ENCODE peak calls at places on chromosomes 3 and 15, in four cellular contexts. X is dorsolateral prefrontal cortex, Q is Calu3, C is AG04450. E is an unnamed sample.

GRCh38 chr3:195885036-195885871 is 23.1 kb downstream of the TNK2 start:
- DNase-seq in Q (no peak), C (no peak), X (no peak), E (no peak)

GRCh38 chr3:101531473-101532086 is 18.6 kb upstream of the SENP7 start:
- DNase-seq in X (no peak), Q (no peak), C (no peak), E (no peak)

GRCh38 chr3:100525753-100526612 is 33.6 kb downstream of the TMEM45A start:
- DNase-seq in X (no peak), C (no peak), Q (peak), E (no peak)

GRCh38 chr3:115212615-115213014 is 65.5 kb upstream of the ZBTB20 start:
- DNase-seq in Q (no peak), C (no peak), X (no peak), E (no peak)

GRCh38 chr15:83310521-83311456 is 26.3 kb upstream of the BNC1 start:
- DNase-seq in X (no peak), Q (no peak), C (no peak), E (no peak)

GRCh38 chr3:12148183-12148940 is 10.3 kb downstream of the TIMP4 start:
- DNase-seq in C (no peak), Q (no peak), X (no peak), E (no peak)

GRCh38 chr3:158105710-158106438 is at the start of gene SHOX2:
- DNase-seq in C (no peak), Q (peak), X (no peak), E (peak)

GRCh38 chr3:56747150-56747549 is 54.6 kb downstream of the ARHGEF3 start:
- DNase-seq in C (no peak), Q (no peak), X (no peak), E (no peak)

GRCh38 chr3:114615535-114616064 is 321.8 kb downstream of the TIGIT start:
- DNase-seq in C (no peak), Q (no peak), X (no peak), E (no peak)

GRCh38 chr15:101540480-101541239 is 51.2 kb upstream of the PCSK6 start:
- DNase-seq in Q (no peak), X (no peak), C (no peak), E (no peak)

GRCh38 chr3:52014613-52015012 is 18.9 kb upstream of the RPL29 start:
- DNase-seq in C (no peak), Q (no peak), X (no peak), E (no peak)

GRCh38 chr3:52536112-52536368 is 365 bp upstream of the UQCC5 start:
- DNase-seq in Q (no peak), X (no peak), C (no peak), E (no peak)

GRCh38 chr3:183220828-183221227 is 32.2 kb upstream of the B3GNT5 start:
- DNase-seq in C (no peak), X (no peak), Q (no peak), E (no peak)

GRCh38 chr15:68367992-68368391 is 64.0 kb downstream of the ITGA11 start:
- DNase-seq in X (no peak), Q (no peak), C (no peak), E (no peak)

GRCh38 chr15:55552926-55553325 is 35.2 kb downstream of the PYGO1 start:
- DNase-seq in Q (no peak), C (peak), X (no peak), E (no peak)

GRCh38 chr3:141115752-141116541 is 64.8 kb downstream of the SPSB4 start:
- DNase-seq in Q (no peak), X (no peak), C (no peak), E (no peak)

GRCh38 chr15:81160312-81161214 is 26.5 kb downstream of the CFAP161 start:
- DNase-seq in X (no peak), C (peak), Q (no peak), E (no peak)

GRCh38 chr3:99319961-99320360 is 318.4 kb upstream of the COL8A1 start:
- DNase-seq in C (peak), Q (no peak), X (no peak), E (no peak)

GRCh38 chr15:76274226-76274625 is 37.0 kb downstream of the ETFA start:
- DNase-seq in C (no peak), X (no peak), Q (no peak), E (no peak)

GRCh38 chr3:183100376-183100775 is 1.1 kb upstream of the MCCC1 start:
- DNase-seq in C (no peak), X (no peak), Q (no peak), E (no peak)

GRCh38 chr3:42544492-42545283 is 37.1 kb downstream of the SEC22C start:
- DNase-seq in X (no peak), Q (peak), C (no peak), E (no peak)
- TF ChIP-seq CTCF in X (peak), Q (no peak), C (peak), E (no peak)

GRCh38 chr3:15977598-15978232 is 179.9 kb upstream of the ANKRD28 start:
- DNase-seq in C (no peak), Q (no peak), X (no peak), E (no peak)
- TF ChIP-seq CTCF in C (no peak), Q (no peak), X (no peak), E (no peak)

GRCh38 chr15:52710050-52710709 is 31.0 kb upstream of the ATOSA start:
- DNase-seq in C (no peak), X (no peak), Q (no peak), E (no peak)

GRCh38 chr15:52714968-52715367 is 35.8 kb upstream of the ATOSA start:
- DNase-seq in C (no peak), Q (no peak), X (no peak), E (no peak)

GRCh38 chr15:52709172-52709979 is 30.2 kb upstream of the ATOSA start:
- DNase-seq in X (no peak), C (no peak), Q (peak), E (no peak)

GRCh38 chr15:52706091-52706490 is 26.9 kb upstream of the ATOSA start:
- DNase-seq in X (no peak), C (no peak), Q (no peak), E (no peak)

GRCh38 chr15:52710710-52711107 is 31.5 kb upstream of the ATOSA start:
- DNase-seq in C (no peak), Q (no peak), X (no peak), E (no peak)
- TF ChIP-seq CTCF in C (no peak), Q (no peak), X (no peak), E (no peak)

DNA sequence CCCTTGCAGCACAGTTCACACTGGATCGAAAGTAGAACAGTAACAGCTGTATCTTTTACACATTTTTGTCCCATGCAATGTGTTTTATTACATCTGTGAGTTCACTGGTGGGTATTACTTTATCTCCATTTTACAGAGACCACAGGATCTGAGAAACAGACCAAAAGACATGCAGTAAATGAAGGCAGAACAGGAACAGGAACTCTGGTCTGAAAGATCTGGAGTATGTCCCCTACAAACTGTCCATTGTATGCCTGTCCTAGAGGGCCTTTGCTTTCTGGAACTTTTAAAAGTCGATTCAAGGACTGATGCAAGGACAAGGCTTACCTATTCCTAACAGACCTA is 5.5 kb downstream of the CHCHD4 start:
- DNase-seq in C (no peak), X (no peak), Q (no peak), E (no peak)
- TF ChIP-seq CTCF in C (no peak), X (no peak), Q (no peak), E (no peak)

GRCh38 chr15:87977907-87978306 is 278.6 kb downstream of the NTRK3 start:
- DNase-seq in C (no peak), X (no peak), Q (no peak), E (no peak)

GRCh38 chr15:87976552-87976951 is 280.0 kb downstream of the NTRK3 start:
- DNase-seq in X (no peak), Q (no peak), C (no peak), E (no peak)

GRCh38 chr15:87967951-87968350 is 288.6 kb downstream of the NTRK3 start:
- DNase-seq in Q (no peak), C (no peak), X (no peak), E (no peak)

GRCh38 chr15:87971076-87971475 is 285.5 kb downstream of the NTRK3 start:
- DNase-seq in C (no peak), Q (no peak), X (no peak), E (no peak)

DNA sequence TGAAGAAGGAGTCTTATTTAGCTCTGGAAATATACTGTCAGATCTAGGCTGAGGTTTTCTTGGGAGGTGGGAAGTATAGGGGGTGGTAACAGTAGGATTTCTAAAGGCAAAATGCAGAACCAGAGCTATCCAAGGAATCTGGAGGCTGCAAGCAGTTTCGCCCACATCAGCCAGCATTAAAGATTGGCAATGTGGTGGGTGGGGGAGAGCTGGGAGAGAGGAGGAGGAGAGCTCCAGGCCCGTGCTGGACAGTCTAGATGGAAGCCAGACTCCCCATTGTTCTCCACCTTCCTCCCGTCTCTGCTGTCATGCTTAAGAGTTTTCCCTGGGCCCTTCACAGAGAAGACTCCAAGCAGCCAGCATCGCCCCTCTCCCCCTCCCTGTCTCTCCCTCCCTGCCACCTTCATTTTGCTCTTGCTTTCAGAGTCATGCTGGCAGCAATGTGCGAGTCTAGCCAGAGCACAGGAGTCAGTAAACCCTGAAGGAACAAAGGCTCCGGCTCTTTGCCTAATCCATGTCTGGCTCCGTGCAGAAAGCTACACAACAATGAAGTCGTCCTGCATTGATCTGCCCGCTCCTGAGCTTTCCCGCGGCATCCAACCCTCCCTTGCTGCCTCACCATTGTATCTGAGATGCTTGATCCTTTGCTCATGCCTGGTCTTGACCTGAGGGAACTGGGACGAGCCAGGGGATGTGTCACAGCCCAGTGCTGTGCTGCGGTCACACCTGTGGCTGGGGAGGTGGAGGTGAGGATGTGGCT is 282.9 kb downstream of the NTRK3 start:
- DNase-seq in X (no peak), Q (no peak), C (no peak), E (no peak)
- TF ChIP-seq CTCF in X (no peak), Q (no peak), C (no peak), E (no peak)

E was measured in natural killer cell.